ENCODE peak calls at places on chromosomes 7 and 10, in five cellular contexts. One of them, this sample, is unnamed. For H3K9me3, the result is how much of the 10 kb centered on the place peaks cover.

GRCh38 chr7:104137511-104137910 is 70.3 kb downstream of the ORC5 start:
- DNase-seq in tibial nerve: no peak
- DNase-seq in right cardiac atrium: no peak
- DNase-seq in Panc1: no peak
- DNase-seq in CD8-positive, alpha-beta memory T cell: no peak
- DNase-seq in this sample: no peak

GRCh38 chr7:30926323-30926722 is 14.7 kb downstream of the AQP1 start:
- DNase-seq in tibial nerve: peak
- DNase-seq in right cardiac atrium: peak
- DNase-seq in Panc1: no peak
- DNase-seq in CD8-positive, alpha-beta memory T cell: no peak
- DNase-seq in this sample: no peak

GRCh38 chr7:47604496-47604890 is 22.6 kb upstream of the TNS3 start:
- DNase-seq in tibial nerve: no peak
- DNase-seq in right cardiac atrium: no peak
- DNase-seq in Panc1: no peak
- DNase-seq in CD8-positive, alpha-beta memory T cell: no peak
- DNase-seq in this sample: no peak

GRCh38 chr10:22647244-22647643 is 67.1 kb downstream of the PIP4K2A start:
- DNase-seq in tibial nerve: no peak
- DNase-seq in right cardiac atrium: no peak
- DNase-seq in Panc1: no peak
- DNase-seq in CD8-positive, alpha-beta memory T cell: no peak
- DNase-seq in this sample: no peak

GRCh38 chr7:147197006-147197405 is 1080.4 kb downstream of the CNTNAP2 start:
- DNase-seq in tibial nerve: no peak
- DNase-seq in right cardiac atrium: no peak
- DNase-seq in Panc1: no peak
- DNase-seq in CD8-positive, alpha-beta memory T cell: no peak
- DNase-seq in this sample: no peak

GRCh38 chr10:130300608-130301025 is 164.4 kb downstream of the GLRX3 start:
- DNase-seq in tibial nerve: no peak
- DNase-seq in right cardiac atrium: peak
- DNase-seq in Panc1: no peak
- DNase-seq in CD8-positive, alpha-beta memory T cell: peak
- DNase-seq in this sample: no peak

GRCh38 chr10:5888843-5889623 is 660 bp downstream of the ANKRD16 start:
- DNase-seq in tibial nerve: no peak
- DNase-seq in right cardiac atrium: peak
- DNase-seq in Panc1: no peak
- DNase-seq in CD8-positive, alpha-beta memory T cell: peak
- DNase-seq in this sample: peak

GRCh38 chr10:119283818-119284217 is 76.4 kb downstream of the GRK5 start:
- DNase-seq in tibial nerve: no peak
- DNase-seq in right cardiac atrium: peak
- DNase-seq in Panc1: no peak
- DNase-seq in CD8-positive, alpha-beta memory T cell: no peak
- DNase-seq in this sample: no peak

GRCh38 chr10:90775351-90776028 is 82.3 kb downstream of the HTR7 start:
- DNase-seq in tibial nerve: no peak
- DNase-seq in right cardiac atrium: peak
- DNase-seq in Panc1: no peak
- DNase-seq in CD8-positive, alpha-beta memory T cell: no peak
- DNase-seq in this sample: no peak

GRCh38 chr7:35485436-35485835 is 209.5 kb downstream of the HERPUD2 start:
- DNase-seq in tibial nerve: no peak
- DNase-seq in right cardiac atrium: no peak
- DNase-seq in Panc1: no peak
- DNase-seq in CD8-positive, alpha-beta memory T cell: no peak
- DNase-seq in this sample: no peak

GRCh38 chr10:61793760-61794713 is 107.5 kb upstream of the ARID5B start:
- DNase-seq in tibial nerve: no peak
- DNase-seq in right cardiac atrium: peak
- DNase-seq in Panc1: no peak
- DNase-seq in CD8-positive, alpha-beta memory T cell: no peak
- DNase-seq in this sample: no peak

GRCh38 chr10:6737758-6738463 is 157.8 kb upstream of the PRKCQ start:
- DNase-seq in tibial nerve: no peak
- DNase-seq in right cardiac atrium: no peak
- DNase-seq in Panc1: no peak
- DNase-seq in CD8-positive, alpha-beta memory T cell: no peak
- DNase-seq in this sample: no peak

GRCh38 chr10:7776777-7777176 is 11.0 kb downstream of the KIN start:
- DNase-seq in tibial nerve: no peak
- DNase-seq in right cardiac atrium: no peak
- DNase-seq in Panc1: no peak
- DNase-seq in CD8-positive, alpha-beta memory T cell: no peak
- DNase-seq in this sample: no peak

GRCh38 chr10:5659702-5660528 is 6.5 kb downstream of the ASB13 start:
- DNase-seq in tibial nerve: no peak
- DNase-seq in right cardiac atrium: no peak
- DNase-seq in Panc1: no peak
- DNase-seq in CD8-positive, alpha-beta memory T cell: no peak
- DNase-seq in this sample: no peak

GRCh38 chr10:49831352-49832040 is 69.4 kb upstream of the OGDHL start:
- DNase-seq in tibial nerve: no peak
- DNase-seq in right cardiac atrium: no peak
- DNase-seq in Panc1: no peak
- DNase-seq in CD8-positive, alpha-beta memory T cell: no peak
- DNase-seq in this sample: no peak

GRCh38 chr7:30813466-30813865 is 42.2 kb downstream of the MINDY4 start:
- DNase-seq in tibial nerve: no peak
- DNase-seq in right cardiac atrium: peak
- DNase-seq in Panc1: no peak
- DNase-seq in CD8-positive, alpha-beta memory T cell: no peak
- DNase-seq in this sample: no peak

GRCh38 chr10:47024046-47024322 is 112.8 kb downstream of the PTPN20 start:
- DNase-seq in tibial nerve: no peak
- DNase-seq in right cardiac atrium: no peak
- DNase-seq in Panc1: no peak
- DNase-seq in CD8-positive, alpha-beta memory T cell: no peak
- DNase-seq in this sample: no peak

GRCh38 chr7:111559665-111560064 is 2.6 kb downstream of the IMMP2L start:
- DNase-seq in tibial nerve: no peak
- DNase-seq in right cardiac atrium: no peak
- DNase-seq in Panc1: no peak
- DNase-seq in CD8-positive, alpha-beta memory T cell: no peak
- DNase-seq in this sample: no peak

GRCh38 chr7:114760477-114760876 is 161.4 kb upstream of the MDFIC start:
- DNase-seq in tibial nerve: no peak
- DNase-seq in right cardiac atrium: no peak
- DNase-seq in Panc1: no peak
- DNase-seq in CD8-positive, alpha-beta memory T cell: no peak
- DNase-seq in this sample: no peak

GRCh38 chr10:28331821-28332220 is 29.0 kb upstream of the MPP7 start:
- DNase-seq in tibial nerve: no peak
- DNase-seq in right cardiac atrium: no peak
- DNase-seq in Panc1: no peak
- DNase-seq in CD8-positive, alpha-beta memory T cell: no peak
- DNase-seq in this sample: no peak

GRCh38 chr7:82179311-82179710 is 264.3 kb downstream of the CACNA2D1 start:
- DNase-seq in tibial nerve: no peak
- DNase-seq in right cardiac atrium: no peak
- DNase-seq in Panc1: no peak
- DNase-seq in CD8-positive, alpha-beta memory T cell: no peak
- DNase-seq in this sample: no peak

GRCh38 chr7:17986826-17987225 is 40.8 kb downstream of the PRPS1L1 start:
- DNase-seq in tibial nerve: no peak
- DNase-seq in right cardiac atrium: no peak
- DNase-seq in Panc1: no peak
- DNase-seq in CD8-positive, alpha-beta memory T cell: no peak
- DNase-seq in this sample: no peak

GRCh38 chr10:127570036-127570435 is 20.9 kb downstream of the NPS start:
- DNase-seq in tibial nerve: no peak
- DNase-seq in right cardiac atrium: no peak
- DNase-seq in Panc1: no peak
- DNase-seq in CD8-positive, alpha-beta memory T cell: no peak
- DNase-seq in this sample: no peak

GRCh38 chr7:106599343-106599698 is 61.6 kb downstream of the CCDC71L start:
- DNase-seq in tibial nerve: no peak
- DNase-seq in right cardiac atrium: no peak
- DNase-seq in Panc1: no peak
- DNase-seq in CD8-positive, alpha-beta memory T cell: no peak
- DNase-seq in this sample: no peak

GRCh38 chr10:97542169-97543024 is 30.2 kb upstream of the ANKRD2 start:
- DNase-seq in tibial nerve: peak
- DNase-seq in right cardiac atrium: peak
- DNase-seq in Panc1: peak
- DNase-seq in CD8-positive, alpha-beta memory T cell: no peak
- DNase-seq in this sample: no peak

GRCh38 chr7:31874631-31875374 is 187.8 kb downstream of the PPP1R17 start:
- DNase-seq in tibial nerve: no peak
- DNase-seq in right cardiac atrium: no peak
- DNase-seq in Panc1: no peak
- DNase-seq in CD8-positive, alpha-beta memory T cell: no peak
- DNase-seq in this sample: no peak

GRCh38 chr10:119029613-119030420 is at the start of gene NANOS1:
- DNase-seq in tibial nerve: no peak
- DNase-seq in right cardiac atrium: peak
- DNase-seq in Panc1: no peak
- DNase-seq in CD8-positive, alpha-beta memory T cell: peak
- DNase-seq in this sample: no peak

GRCh38 chr10:110410329-110411046 is 87.2 kb upstream of the DUSP5 start:
- DNase-seq in tibial nerve: no peak
- DNase-seq in right cardiac atrium: no peak
- DNase-seq in Panc1: no peak
- DNase-seq in CD8-positive, alpha-beta memory T cell: no peak
- DNase-seq in this sample: no peak

GRCh38 chr7:54814401-54814800 is 55.4 kb upstream of the SEC61G start:
- DNase-seq in tibial nerve: no peak
- DNase-seq in right cardiac atrium: no peak
- DNase-seq in Panc1: no peak
- DNase-seq in CD8-positive, alpha-beta memory T cell: no peak
- DNase-seq in this sample: no peak

GRCh38 chr7:54813398-54813797 is 54.4 kb upstream of the SEC61G start:
- DNase-seq in tibial nerve: peak
- DNase-seq in right cardiac atrium: peak
- DNase-seq in Panc1: no peak
- DNase-seq in CD8-positive, alpha-beta memory T cell: no peak
- DNase-seq in this sample: no peak

GRCh38 chr7:54811925-54812264 is 52.9 kb upstream of the SEC61G start:
- DNase-seq in tibial nerve: no peak
- DNase-seq in right cardiac atrium: peak
- DNase-seq in Panc1: no peak
- DNase-seq in CD8-positive, alpha-beta memory T cell: no peak
- DNase-seq in this sample: no peak

GRCh38 chr7:54811016-54811924 is 52.3 kb upstream of the SEC61G start:
- DNase-seq in tibial nerve: no peak
- DNase-seq in right cardiac atrium: no peak
- DNase-seq in Panc1: no peak
- DNase-seq in CD8-positive, alpha-beta memory T cell: no peak
- DNase-seq in this sample: no peak

GRCh38 chr7:54812747-54813146 is 53.7 kb upstream of the SEC61G start:
- DNase-seq in tibial nerve: no peak
- DNase-seq in right cardiac atrium: no peak
- DNase-seq in Panc1: no peak
- DNase-seq in CD8-positive, alpha-beta memory T cell: no peak
- DNase-seq in this sample: no peak
- H3K9me3 ChIP-seq in tibial nerve: under half
- H3K9me3 ChIP-seq in right cardiac atrium: under half
- H3K9me3 ChIP-seq in Panc1: under half
- H3K9me3 ChIP-seq in CD8-positive, alpha-beta memory T cell: under half
- H3K9me3 ChIP-seq in this sample: under half

GRCh38 chr7:690478-691360 is 35.8 kb upstream of the DNAAF5 start:
- DNase-seq in tibial nerve: no peak
- DNase-seq in right cardiac atrium: no peak
- DNase-seq in Panc1: no peak
- DNase-seq in CD8-positive, alpha-beta memory T cell: peak
- DNase-seq in this sample: no peak
- H3K9me3 ChIP-seq in tibial nerve: under half
- H3K9me3 ChIP-seq in right cardiac atrium: under half
- H3K9me3 ChIP-seq in Panc1: under half
- H3K9me3 ChIP-seq in CD8-positive, alpha-beta memory T cell: under half
- H3K9me3 ChIP-seq in this sample: under half

GRCh38 chr7:157851501-157852067 is 514.8 kb downstream of the DNAJB6 start:
- DNase-seq in tibial nerve: peak
- DNase-seq in right cardiac atrium: peak
- DNase-seq in Panc1: no peak
- DNase-seq in CD8-positive, alpha-beta memory T cell: no peak
- DNase-seq in this sample: no peak

GRCh38 chr7:157850481-157851444 is 514.0 kb downstream of the DNAJB6 start:
- DNase-seq in tibial nerve: no peak
- DNase-seq in right cardiac atrium: no peak
- DNase-seq in Panc1: no peak
- DNase-seq in CD8-positive, alpha-beta memory T cell: no peak
- DNase-seq in this sample: no peak

GRCh38 chr7:157848508-157849340 is 511.9 kb downstream of the DNAJB6 start:
- DNase-seq in tibial nerve: no peak
- DNase-seq in right cardiac atrium: peak
- DNase-seq in Panc1: no peak
- DNase-seq in CD8-positive, alpha-beta memory T cell: no peak
- DNase-seq in this sample: no peak

GRCh38 chr7:157849341-157849596 is 512.5 kb downstream of the DNAJB6 start:
- DNase-seq in tibial nerve: no peak
- DNase-seq in right cardiac atrium: no peak
- DNase-seq in Panc1: no peak
- DNase-seq in CD8-positive, alpha-beta memory T cell: no peak
- DNase-seq in this sample: no peak

DNA sequence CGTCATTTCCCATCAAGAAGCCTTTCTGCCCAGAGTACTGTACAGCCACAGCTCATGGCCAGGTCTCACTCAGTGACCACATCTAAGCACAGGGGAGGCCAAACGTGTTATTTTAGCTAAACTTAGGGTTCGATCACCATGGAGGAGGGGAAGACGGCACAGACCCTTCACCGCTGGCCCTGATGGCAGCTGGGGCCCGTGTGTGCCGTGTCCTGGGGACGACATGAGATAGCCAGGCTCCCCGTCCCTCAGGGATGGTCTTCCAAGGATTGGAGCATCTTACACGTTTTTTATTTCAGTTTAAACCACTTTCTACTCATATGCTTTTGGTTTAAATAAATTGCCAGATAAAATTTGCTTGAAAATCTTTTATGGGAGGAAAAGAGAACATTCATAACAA is 512.9 kb downstream of the DNAJB6 start:
- DNase-seq in tibial nerve: no peak
- DNase-seq in right cardiac atrium: peak
- DNase-seq in Panc1: no peak
- DNase-seq in CD8-positive, alpha-beta memory T cell: no peak
- DNase-seq in this sample: no peak
- H3K9me3 ChIP-seq in tibial nerve: under half
- H3K9me3 ChIP-seq in right cardiac atrium: under half
- H3K9me3 ChIP-seq in Panc1: under half
- H3K9me3 ChIP-seq in CD8-positive, alpha-beta memory T cell: under half
- H3K9me3 ChIP-seq in this sample: under half

DNA sequence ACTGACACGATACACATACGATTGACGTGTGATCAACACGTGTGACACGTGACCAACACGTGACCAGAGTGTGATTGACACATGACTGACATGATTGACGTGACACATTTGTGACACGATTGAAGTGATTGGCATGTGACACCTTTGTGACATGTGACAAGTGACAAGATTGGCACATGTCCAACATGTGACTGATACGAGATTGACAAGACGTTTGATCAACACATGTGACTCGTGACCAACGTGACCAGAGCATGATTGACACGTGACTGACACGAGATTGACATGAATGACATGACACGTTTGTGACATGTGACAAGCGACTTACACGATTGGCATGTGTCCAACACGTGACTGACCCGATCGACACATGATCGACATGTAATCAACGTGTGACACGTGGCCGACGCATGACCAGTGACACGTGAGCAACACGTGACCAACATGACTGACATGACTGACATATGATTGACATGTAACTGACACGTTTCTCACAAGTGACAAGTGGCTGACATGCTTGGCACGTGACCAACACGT is 22.0 kb downstream of the CRPPA start:
- DNase-seq in tibial nerve: no peak
- DNase-seq in right cardiac atrium: peak
- DNase-seq in Panc1: no peak
- DNase-seq in CD8-positive, alpha-beta memory T cell: peak
- DNase-seq in this sample: no peak
- H3K9me3 ChIP-seq in tibial nerve: under half
- H3K9me3 ChIP-seq in right cardiac atrium: under half
- H3K9me3 ChIP-seq in Panc1: half or more
- H3K9me3 ChIP-seq in CD8-positive, alpha-beta memory T cell: under half
- H3K9me3 ChIP-seq in this sample: under half